ENCODE peak calls at places on chromosomes 2 and 18, in four cellular contexts. R, I, S and C are unnamed samples.
A peak's percentile ranks its signal among the peaks of the same experiment; 100 is the strongest.

GRCh38 chr2:169221745-169222369 is 140.5 kb downstream of the LRP2 start:
- DNase-seq in R (no peak), I (no peak), S (no peak), C (no peak)

GRCh38 chr18:29749699-29750098 is 1292.8 kb downstream of the DSC3 start:
- DNase-seq in R (no peak), I (no peak), S (no peak), C (no peak)

GRCh38 chr2:64085936-64086335 is 58.3 kb downstream of the PELI1 start:
- DNase-seq in R (no peak), I (no peak), S (no peak), C (no peak)

GRCh38 chr18:28824183-28824574 is 647.2 kb upstream of the CDH2 start:
- DNase-seq in R (no peak), I (no peak), S (no peak), C (no peak)

GRCh38 chr2:41847744-41848441 is 199.9 kb upstream of the PKDCC start:
- DNase-seq in R (peak; percentile 77), I (no peak), S (peak; percentile 66), C (peak; percentile 71)

GRCh38 chr2:96306370-96306769 is 1.0 kb upstream of the SNRNP200 start:
- DNase-seq in R (no peak), I (no peak), S (no peak), C (no peak)

GRCh38 chr18:74679006-74679678 is 81.5 kb downstream of the ZNF407 start:
- DNase-seq in R (no peak), I (no peak), S (no peak), C (no peak)

GRCh38 chr2:159600752-159601151 is 15.6 kb downstream of the BAZ2B start:
- DNase-seq in R (no peak), I (no peak), S (no peak), C (no peak)

GRCh38 chr18:48696218-48696617 is 157.4 kb downstream of the CTIF start:
- DNase-seq in R (no peak), I (no peak), S (no peak), C (no peak)

GRCh38 chr18:22168360-22168921 is 948 bp upstream of the GATA6 start:
- DNase-seq in R (peak; percentile 73), I (no peak), S (no peak), C (peak; percentile 71)

GRCh38 chr2:54240515-54241219 is 15.4 kb downstream of the TSPYL6 start:
- DNase-seq in R (no peak), I (no peak), S (no peak), C (no peak)

GRCh38 chr2:12738112-12738485 is 21.4 kb downstream of the TRIB2 start:
- DNase-seq in R (no peak), I (no peak), S (no peak), C (no peak)

GRCh38 chr2:143451622-143452021 is 322.4 kb downstream of the ARHGAP15 start:
- DNase-seq in R (no peak), I (no peak), S (no peak), C (no peak)

GRCh38 chr18:35132284-35132910 is 91.2 kb downstream of the MAPRE2 start:
- DNase-seq in R (no peak), I (no peak), S (no peak), C (no peak)

DNA sequence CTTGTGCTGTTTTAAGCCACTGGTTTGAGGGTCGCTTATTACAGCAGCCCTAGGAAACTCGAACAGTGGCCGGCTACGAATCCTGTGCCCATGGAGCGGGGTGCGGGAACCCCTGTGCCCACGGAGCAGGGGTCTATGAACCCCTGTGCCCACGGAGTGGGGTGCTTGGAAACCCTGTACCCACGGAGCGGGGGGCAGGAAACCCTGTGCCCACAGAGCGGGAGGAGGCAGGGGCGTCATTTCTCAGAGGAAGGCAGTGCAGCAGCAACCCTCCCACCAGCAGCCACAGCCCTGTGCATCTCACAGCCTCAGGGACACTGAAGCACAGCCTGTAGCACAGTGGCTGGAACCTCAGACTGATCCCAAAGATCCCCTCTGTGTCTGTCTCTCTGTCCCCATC is 34.2 kb upstream of the GPC1 start:
- DNase-seq in R (no peak), I (no peak), S (no peak), C (no peak)
- TF ChIP-seq POLR2A in R (no peak), I (no peak), S (no peak), C (no peak)

GRCh38 chr2:85165291-85165690 is 32.1 kb downstream of the TCF7L1 start:
- DNase-seq in R (no peak), I (no peak), S (no peak), C (no peak)

GRCh38 chr2:85161626-85161960 is 28.4 kb downstream of the TCF7L1 start:
- DNase-seq in R (no peak), I (no peak), S (peak; percentile 36), C (no peak)

GRCh38 chr2:85166021-85166420 is 32.8 kb downstream of the TCF7L1 start:
- DNase-seq in R (no peak), I (no peak), S (no peak), C (no peak)

GRCh38 chr2:85162746-85163301 is 29.6 kb downstream of the TCF7L1 start:
- DNase-seq in R (no peak), I (no peak), S (peak; percentile 32), C (no peak)

GRCh38 chr2:85164145-85164559 is 31.0 kb downstream of the TCF7L1 start:
- DNase-seq in R (no peak), I (no peak), S (peak; percentile 42), C (no peak)
- H3K4me1 ChIP-seq in R (peaks cover 17% of the 10 kb centered on the region), I (peaks cover 41% of the 10 kb centered on the region), S (peaks cover 51% of the 10 kb centered on the region), C (peaks cover under 1% of the 10 kb centered on the region)

DNA sequence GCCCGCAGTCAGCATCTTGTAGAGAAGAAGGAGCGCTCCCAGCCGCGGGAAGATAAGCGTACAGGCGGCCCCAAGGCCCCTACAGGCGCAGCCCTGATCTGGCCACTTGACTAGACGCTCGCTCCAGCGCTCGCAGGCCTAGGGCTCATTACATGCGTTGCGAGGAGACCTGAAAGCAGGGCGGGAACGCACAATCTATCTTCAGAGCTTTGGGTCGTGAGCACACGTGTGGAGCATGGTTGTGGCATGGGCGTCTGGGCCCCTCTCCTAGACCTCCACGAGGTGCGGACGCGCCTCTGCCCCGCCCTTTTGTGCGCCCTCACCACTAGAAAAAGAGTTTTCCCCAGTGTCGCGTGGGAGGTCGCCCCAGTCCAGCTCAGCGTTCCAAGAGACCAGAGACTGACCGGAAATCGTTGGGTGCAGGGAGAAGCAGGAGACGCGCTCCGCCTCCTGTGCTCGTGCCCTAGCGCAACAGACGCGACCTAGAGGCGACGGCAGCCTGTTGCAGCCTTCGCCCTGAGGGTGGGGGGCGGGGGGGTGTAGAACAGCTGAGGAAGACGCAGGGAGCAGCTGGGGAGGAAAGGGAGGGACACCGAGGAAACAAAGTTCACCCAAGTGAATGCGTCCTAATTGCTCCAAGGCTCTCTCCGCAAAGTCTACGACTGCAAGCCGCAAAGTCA is 12.6 kb downstream of the NR4A2 start:
- DNase-seq in R (peak; percentile 75), I (no peak), S (peak; percentile 74), C (peak; percentile 86)
- TF ChIP-seq POLR2A in R (peak; percentile 16), I (no peak), S (no peak), C (peak; percentile 43)

DNA sequence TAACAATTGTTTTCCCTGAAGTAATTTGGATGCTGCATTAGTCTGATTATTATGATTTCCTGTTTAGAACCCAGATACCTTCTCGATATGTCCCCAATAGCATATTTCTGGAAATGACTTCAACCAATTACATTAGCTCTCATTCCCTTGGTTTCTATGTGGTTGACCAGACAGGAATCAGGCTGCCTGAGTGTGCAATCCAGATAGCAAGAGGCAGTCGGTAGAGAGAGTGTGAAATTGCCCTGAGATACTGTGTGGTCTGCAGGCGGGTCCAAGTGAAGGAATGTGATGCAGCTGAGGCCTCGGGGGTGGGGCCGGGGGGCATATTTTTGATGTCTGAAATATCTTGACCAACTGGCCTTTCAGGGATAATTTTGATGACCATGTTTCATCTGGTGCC is 143.9 kb upstream of the ITGA6 start:
- DNase-seq in R (no peak), I (no peak), S (no peak), C (no peak)
- H3K4me1 ChIP-seq in R (no peaks in the 10 kb centered on the region), I (peaks cover 12% of the 10 kb centered on the region), S (peaks cover 16% of the 10 kb centered on the region), C (peaks cover 6% of the 10 kb centered on the region)

GRCh38 chr2:207530160-207531023 is 630 bp downstream of the CREB1 start:
- DNase-seq in R (peak; percentile 72), I (no peak), S (peak; percentile 45), C (peak; percentile 59)
- TF ChIP-seq POLR2A in R (no peak), I (no peak), S (no peak), C (no peak)

GRCh38 chr18:26532367-26533340 is 15.7 kb downstream of the KCTD1 start:
- DNase-seq in R (no peak), I (no peak), S (no peak), C (no peak)
- H3K4me1 ChIP-seq in R (no peaks in the 10 kb centered on the region), I (no peaks in the 10 kb centered on the region), S (no peaks in the 10 kb centered on the region), C (no peaks in the 10 kb centered on the region)

DNA sequence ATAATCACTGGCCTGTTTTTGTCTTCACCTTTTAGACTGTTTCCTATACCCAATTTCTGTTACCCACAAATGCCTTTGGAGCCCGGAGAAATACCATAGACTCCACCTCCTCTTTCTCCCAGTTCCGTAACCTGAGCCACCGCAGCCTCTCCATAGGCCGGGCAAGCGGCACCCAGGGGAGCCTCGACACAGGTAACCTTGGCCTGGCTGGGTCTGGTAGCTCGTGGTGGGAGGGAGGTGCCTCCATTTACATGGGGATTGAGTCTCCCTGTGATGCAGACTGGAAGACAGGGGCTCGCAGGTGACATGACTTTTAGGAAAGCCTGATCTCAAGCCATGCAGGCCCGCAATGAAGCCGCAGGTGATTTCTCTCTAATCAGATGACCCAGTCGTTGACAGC is 100.6 kb downstream of the CABLES1 start:
- DNase-seq in R (no peak), I (no peak), S (no peak), C (no peak)
- TF ChIP-seq POLR2A in R (no peak), I (no peak), S (no peak), C (no peak)

GRCh38 chr2:120299561-120299960 is 46.4 kb upstream of the INHBB start:
- DNase-seq in R (no peak), I (no peak), S (no peak), C (no peak)

GRCh38 chr2:120299024-120299423 is 46.4 kb downstream of the RALB start:
- DNase-seq in R (no peak), I (no peak), S (no peak), C (no peak)

GRCh38 chr2:120300385-120300784 is 45.6 kb upstream of the INHBB start:
- DNase-seq in R (no peak), I (no peak), S (no peak), C (no peak)

GRCh38 chr2:120301289-120301688 is 44.6 kb upstream of the INHBB start:
- DNase-seq in R (no peak), I (no peak), S (no peak), C (no peak)

GRCh38 chr2:120298173-120298835 is 45.7 kb downstream of the RALB start:
- DNase-seq in R (no peak), I (no peak), S (no peak), C (no peak)
- H3K4me1 ChIP-seq in R (no peaks in the 10 kb centered on the region), I (no peaks in the 10 kb centered on the region), S (no peaks in the 10 kb centered on the region), C (no peaks in the 10 kb centered on the region)